ENCODE peak calls at places on chromosomes 16 and 17, in eight cellular contexts. One of them, this sample, is unnamed.

GRCh38 chr16:46719528-46719927 is 28.6 kb downstream of the MYLK3 start:
- DNase-seq in Peyer's patch: no peak
- DNase-seq in AG04450: no peak
- DNase-seq in MM.1S: no peak
- DNase-seq in fibroblast of pulmonary artery: no peak
- DNase-seq in left lung: no peak
- DNase-seq in hepatocyte: no peak
- DNase-seq in Karpas-422: no peak
- DNase-seq in this sample: no peak

GRCh38 chr16:77715145-77715544 is 7.2 kb upstream of the NUDT7 start:
- DNase-seq in fibroblast of pulmonary artery: no peak
- DNase-seq in Karpas-422: no peak
- DNase-seq in Peyer's patch: no peak
- DNase-seq in MM.1S: no peak
- DNase-seq in AG04450: no peak
- DNase-seq in hepatocyte: no peak
- DNase-seq in left lung: no peak
- DNase-seq in this sample: no peak

GRCh38 chr16:88747588-88748301 is 37.3 kb downstream of the PIEZO1 start:
- DNase-seq in Peyer's patch: no peak
- DNase-seq in MM.1S: peak
- DNase-seq in Karpas-422: peak
- DNase-seq in AG04450: no peak
- DNase-seq in fibroblast of pulmonary artery: peak
- DNase-seq in hepatocyte: no peak
- DNase-seq in left lung: no peak
- DNase-seq in this sample: no peak

GRCh38 chr16:75323928-75324327 is 72.5 kb upstream of the BCAR1 start:
- DNase-seq in fibroblast of pulmonary artery: no peak
- DNase-seq in hepatocyte: no peak
- DNase-seq in Karpas-422: no peak
- DNase-seq in MM.1S: no peak
- DNase-seq in left lung: no peak
- DNase-seq in AG04450: no peak
- DNase-seq in Peyer's patch: no peak
- DNase-seq in this sample: no peak

GRCh38 chr17:27797390-27798091 is 2.8 kb downstream of the NOS2 start:
- DNase-seq in hepatocyte: peak
- DNase-seq in Peyer's patch: no peak
- DNase-seq in left lung: no peak
- DNase-seq in fibroblast of pulmonary artery: no peak
- DNase-seq in Karpas-422: no peak
- DNase-seq in AG04450: no peak
- DNase-seq in MM.1S: no peak
- DNase-seq in this sample: no peak

GRCh38 chr17:1649844-1650409 is at the start of gene RILP:
- DNase-seq in hepatocyte: peak
- DNase-seq in Peyer's patch: peak
- DNase-seq in left lung: peak
- DNase-seq in AG04450: no peak
- DNase-seq in Karpas-422: peak
- DNase-seq in fibroblast of pulmonary artery: peak
- DNase-seq in MM.1S: peak
- DNase-seq in this sample: peak

GRCh38 chr17:57107498-57108101 is 22.6 kb downstream of the AKAP1 start:
- DNase-seq in Peyer's patch: no peak
- DNase-seq in Karpas-422: no peak
- DNase-seq in fibroblast of pulmonary artery: no peak
- DNase-seq in MM.1S: no peak
- DNase-seq in hepatocyte: peak
- DNase-seq in left lung: peak
- DNase-seq in AG04450: no peak
- DNase-seq in this sample: peak

GRCh38 chr17:73455050-73455687 is 143.4 kb upstream of the CDC42EP4 start:
- DNase-seq in Peyer's patch: no peak
- DNase-seq in left lung: no peak
- DNase-seq in fibroblast of pulmonary artery: no peak
- DNase-seq in hepatocyte: no peak
- DNase-seq in Karpas-422: no peak
- DNase-seq in AG04450: no peak
- DNase-seq in MM.1S: no peak
- DNase-seq in this sample: no peak

GRCh38 chr17:39485555-39485954 is 24.3 kb downstream of the CDK12 start:
- DNase-seq in Karpas-422: no peak
- DNase-seq in fibroblast of pulmonary artery: peak
- DNase-seq in MM.1S: no peak
- DNase-seq in AG04450: peak
- DNase-seq in left lung: no peak
- DNase-seq in hepatocyte: peak
- DNase-seq in Peyer's patch: no peak
- DNase-seq in this sample: no peak

GRCh38 chr17:7475764-7476422 is 3.5 kb downstream of the ZBTB4 start:
- DNase-seq in Peyer's patch: no peak
- DNase-seq in fibroblast of pulmonary artery: no peak
- DNase-seq in hepatocyte: peak
- DNase-seq in Karpas-422: no peak
- DNase-seq in left lung: peak
- DNase-seq in MM.1S: no peak
- DNase-seq in AG04450: no peak
- DNase-seq in this sample: no peak

GRCh38 chr17:56638536-56639177 is 45.2 kb downstream of the NOG start:
- DNase-seq in fibroblast of pulmonary artery: no peak
- DNase-seq in Peyer's patch: no peak
- DNase-seq in left lung: no peak
- DNase-seq in AG04450: no peak
- DNase-seq in MM.1S: no peak
- DNase-seq in hepatocyte: peak
- DNase-seq in Karpas-422: no peak
- DNase-seq in this sample: no peak

GRCh38 chr16:4558026-4558425 is 1.9 kb downstream of the C16orf96 start:
- DNase-seq in Peyer's patch: no peak
- DNase-seq in MM.1S: no peak
- DNase-seq in Karpas-422: no peak
- DNase-seq in hepatocyte: no peak
- DNase-seq in AG04450: no peak
- DNase-seq in left lung: no peak
- DNase-seq in fibroblast of pulmonary artery: no peak
- DNase-seq in this sample: no peak

GRCh38 chr17:50211249-50212120 is 10.1 kb upstream of the COL1A1 start:
- DNase-seq in left lung: no peak
- DNase-seq in Karpas-422: no peak
- DNase-seq in fibroblast of pulmonary artery: peak
- DNase-seq in AG04450: no peak
- DNase-seq in hepatocyte: no peak
- DNase-seq in MM.1S: no peak
- DNase-seq in Peyer's patch: no peak
- DNase-seq in this sample: no peak

GRCh38 chr16:25478476-25478875 is 213.3 kb upstream of the HS3ST4 start:
- DNase-seq in AG04450: no peak
- DNase-seq in Peyer's patch: no peak
- DNase-seq in left lung: no peak
- DNase-seq in fibroblast of pulmonary artery: no peak
- DNase-seq in Karpas-422: no peak
- DNase-seq in MM.1S: no peak
- DNase-seq in hepatocyte: no peak
- DNase-seq in this sample: no peak

GRCh38 chr16:3740934-3741333 is 23.6 kb upstream of the TRAP1 start:
- DNase-seq in AG04450: no peak
- DNase-seq in fibroblast of pulmonary artery: no peak
- DNase-seq in Peyer's patch: no peak
- DNase-seq in MM.1S: no peak
- DNase-seq in hepatocyte: no peak
- DNase-seq in Karpas-422: no peak
- DNase-seq in left lung: no peak
- DNase-seq in this sample: no peak

GRCh38 chr17:82702161-82702932 is 3.8 kb upstream of the RAB40B start:
- DNase-seq in Karpas-422: no peak
- DNase-seq in left lung: no peak
- DNase-seq in MM.1S: no peak
- DNase-seq in hepatocyte: no peak
- DNase-seq in fibroblast of pulmonary artery: no peak
- DNase-seq in AG04450: no peak
- DNase-seq in Peyer's patch: no peak
- DNase-seq in this sample: no peak

GRCh38 chr17:34582901-34583245 is 3.5 kb downstream of the TMEM132E start:
- DNase-seq in left lung: no peak
- DNase-seq in AG04450: no peak
- DNase-seq in Karpas-422: no peak
- DNase-seq in fibroblast of pulmonary artery: no peak
- DNase-seq in Peyer's patch: no peak
- DNase-seq in MM.1S: no peak
- DNase-seq in hepatocyte: no peak
- DNase-seq in this sample: peak

GRCh38 chr17:61488878-61489718 is 36.9 kb downstream of the TBX4 start:
- DNase-seq in left lung: no peak
- DNase-seq in Peyer's patch: no peak
- DNase-seq in fibroblast of pulmonary artery: no peak
- DNase-seq in MM.1S: no peak
- DNase-seq in hepatocyte: peak
- DNase-seq in Karpas-422: no peak
- DNase-seq in AG04450: no peak
- DNase-seq in this sample: no peak

GRCh38 chr17:57050303-57050702 is 34.7 kb upstream of the AKAP1 start:
- DNase-seq in hepatocyte: no peak
- DNase-seq in Karpas-422: no peak
- DNase-seq in fibroblast of pulmonary artery: no peak
- DNase-seq in AG04450: no peak
- DNase-seq in MM.1S: no peak
- DNase-seq in Peyer's patch: no peak
- DNase-seq in left lung: no peak
- DNase-seq in this sample: no peak

GRCh38 chr17:48873212-48873611 is 19.4 kb upstream of the ATP5MC1 start:
- DNase-seq in left lung: no peak
- DNase-seq in AG04450: peak
- DNase-seq in MM.1S: no peak
- DNase-seq in Karpas-422: no peak
- DNase-seq in fibroblast of pulmonary artery: no peak
- DNase-seq in Peyer's patch: no peak
- DNase-seq in hepatocyte: peak
- DNase-seq in this sample: no peak

GRCh38 chr17:4506892-4507291 is 8.2 kb downstream of the SPNS2 start:
- DNase-seq in AG04450: no peak
- DNase-seq in Peyer's patch: no peak
- DNase-seq in fibroblast of pulmonary artery: no peak
- DNase-seq in left lung: no peak
- DNase-seq in MM.1S: no peak
- DNase-seq in hepatocyte: no peak
- DNase-seq in Karpas-422: no peak
- DNase-seq in this sample: no peak

GRCh38 chr16:77499373-77500285 is 64.8 kb upstream of the ADAMTS18 start:
- DNase-seq in AG04450: no peak
- DNase-seq in Karpas-422: no peak
- DNase-seq in hepatocyte: peak
- DNase-seq in Peyer's patch: no peak
- DNase-seq in MM.1S: no peak
- DNase-seq in fibroblast of pulmonary artery: peak
- DNase-seq in left lung: no peak
- DNase-seq in this sample: no peak

GRCh38 chr16:89073346-89074221 is 20.1 kb upstream of the ACSF3 start:
- DNase-seq in AG04450: no peak
- DNase-seq in Peyer's patch: no peak
- DNase-seq in left lung: no peak
- DNase-seq in Karpas-422: no peak
- DNase-seq in hepatocyte: no peak
- DNase-seq in MM.1S: no peak
- DNase-seq in fibroblast of pulmonary artery: no peak
- DNase-seq in this sample: no peak

GRCh38 chr16:11783319-11784047 is 13.6 kb downstream of the ZC3H7A start:
- DNase-seq in left lung: no peak
- DNase-seq in hepatocyte: no peak
- DNase-seq in AG04450: no peak
- DNase-seq in fibroblast of pulmonary artery: peak
- DNase-seq in MM.1S: peak
- DNase-seq in Peyer's patch: peak
- DNase-seq in Karpas-422: peak
- DNase-seq in this sample: no peak
- H3K4me3 ChIP-seq in left lung: no peak
- H3K4me3 ChIP-seq in hepatocyte: no peak
- H3K4me3 ChIP-seq in AG04450: peak
- H3K4me3 ChIP-seq in fibroblast of pulmonary artery: peak
- H3K4me3 ChIP-seq in MM.1S: peak
- H3K4me3 ChIP-seq in Peyer's patch: peak
- H3K4me3 ChIP-seq in Karpas-422: peak
- H3K4me3 ChIP-seq in this sample: peak

GRCh38 chr17:29180788-29181160 is 576 bp upstream of the MYO18A start:
- DNase-seq in left lung: no peak
- DNase-seq in AG04450: no peak
- DNase-seq in fibroblast of pulmonary artery: no peak
- DNase-seq in hepatocyte: no peak
- DNase-seq in Peyer's patch: peak
- DNase-seq in Karpas-422: no peak
- DNase-seq in MM.1S: no peak
- DNase-seq in this sample: no peak
- H3K4me3 ChIP-seq in left lung: peak
- H3K4me3 ChIP-seq in AG04450: peak
- H3K4me3 ChIP-seq in fibroblast of pulmonary artery: peak
- H3K4me3 ChIP-seq in hepatocyte: peak
- H3K4me3 ChIP-seq in Peyer's patch: no peak
- H3K4me3 ChIP-seq in Karpas-422: peak
- H3K4me3 ChIP-seq in MM.1S: peak
- H3K4me3 ChIP-seq in this sample: peak

GRCh38 chr16:23119570-23119969 is 29.7 kb downstream of the USP31 start:
- DNase-seq in left lung: no peak
- DNase-seq in hepatocyte: no peak
- DNase-seq in AG04450: no peak
- DNase-seq in Peyer's patch: no peak
- DNase-seq in fibroblast of pulmonary artery: peak
- DNase-seq in MM.1S: no peak
- DNase-seq in Karpas-422: no peak
- DNase-seq in this sample: no peak
- H3K4me3 ChIP-seq in left lung: no peak
- H3K4me3 ChIP-seq in hepatocyte: no peak
- H3K4me3 ChIP-seq in AG04450: no peak
- H3K4me3 ChIP-seq in Peyer's patch: no peak
- H3K4me3 ChIP-seq in fibroblast of pulmonary artery: no peak
- H3K4me3 ChIP-seq in MM.1S: no peak
- H3K4me3 ChIP-seq in Karpas-422: no peak
- H3K4me3 ChIP-seq in this sample: no peak

GRCh38 chr16:86927699-86928098 is 349.4 kb downstream of the FOXL1 start:
- DNase-seq in left lung: no peak
- DNase-seq in Karpas-422: no peak
- DNase-seq in Peyer's patch: no peak
- DNase-seq in AG04450: no peak
- DNase-seq in hepatocyte: no peak
- DNase-seq in fibroblast of pulmonary artery: no peak
- DNase-seq in MM.1S: no peak
- DNase-seq in this sample: no peak

GRCh38 chr16:86928517-86929148 is 350.3 kb downstream of the FOXL1 start:
- DNase-seq in Karpas-422: no peak
- DNase-seq in Peyer's patch: no peak
- DNase-seq in left lung: no peak
- DNase-seq in AG04450: no peak
- DNase-seq in MM.1S: no peak
- DNase-seq in fibroblast of pulmonary artery: peak
- DNase-seq in hepatocyte: no peak
- DNase-seq in this sample: no peak

GRCh38 chr16:86930001-86930400 is 351.7 kb downstream of the FOXL1 start:
- DNase-seq in Karpas-422: no peak
- DNase-seq in left lung: no peak
- DNase-seq in MM.1S: no peak
- DNase-seq in hepatocyte: no peak
- DNase-seq in AG04450: no peak
- DNase-seq in Peyer's patch: no peak
- DNase-seq in fibroblast of pulmonary artery: no peak
- DNase-seq in this sample: no peak

GRCh38 chr16:86930663-86931062 is 352.3 kb downstream of the FOXL1 start:
- DNase-seq in left lung: no peak
- DNase-seq in MM.1S: no peak
- DNase-seq in fibroblast of pulmonary artery: no peak
- DNase-seq in hepatocyte: no peak
- DNase-seq in Karpas-422: no peak
- DNase-seq in Peyer's patch: no peak
- DNase-seq in AG04450: no peak
- DNase-seq in this sample: no peak

GRCh38 chr16:86929149-86929871 is 351.0 kb downstream of the FOXL1 start:
- DNase-seq in left lung: no peak
- DNase-seq in AG04450: peak
- DNase-seq in Karpas-422: no peak
- DNase-seq in hepatocyte: peak
- DNase-seq in Peyer's patch: no peak
- DNase-seq in fibroblast of pulmonary artery: peak
- DNase-seq in MM.1S: no peak
- DNase-seq in this sample: no peak
- H3K4me3 ChIP-seq in left lung: no peak
- H3K4me3 ChIP-seq in AG04450: no peak
- H3K4me3 ChIP-seq in Karpas-422: no peak
- H3K4me3 ChIP-seq in hepatocyte: no peak
- H3K4me3 ChIP-seq in Peyer's patch: no peak
- H3K4me3 ChIP-seq in fibroblast of pulmonary artery: peak
- H3K4me3 ChIP-seq in MM.1S: no peak
- H3K4me3 ChIP-seq in this sample: no peak

This sample was measured in upper lobe of right lung.